ENCODE peak calls at places on chromosomes 16 and 17, in five cellular contexts. One of them, this sample, is unnamed.

GRCh38 chr17:78645421-78646295 is 68.5 kb upstream of the DNAH17 start:
- DNase-seq in Peyer's patch: no peak
- DNase-seq in RWPE1: peak
- DNase-seq in GM10248: peak
- DNase-seq in upper lobe of right lung: peak
- DNase-seq in this sample: peak

GRCh38 chr17:36935681-36936454 is 1.4 kb upstream of the LHX1 start:
- DNase-seq in Peyer's patch: peak
- DNase-seq in RWPE1: no peak
- DNase-seq in GM10248: no peak
- DNase-seq in upper lobe of right lung: no peak
- DNase-seq in this sample: peak

GRCh38 chr17:52209507-52209906 is 51.0 kb upstream of the CA10 start:
- DNase-seq in RWPE1: no peak
- DNase-seq in upper lobe of right lung: no peak
- DNase-seq in GM10248: no peak
- DNase-seq in Peyer's patch: no peak
- DNase-seq in this sample: no peak

GRCh38 chr16:80142276-80142675 is 398.5 kb upstream of the DYNLRB2 start:
- DNase-seq in GM10248: no peak
- DNase-seq in upper lobe of right lung: no peak
- DNase-seq in Peyer's patch: no peak
- DNase-seq in RWPE1: no peak
- DNase-seq in this sample: no peak

GRCh38 chr17:30433514-30433913 is 43.7 kb upstream of the GOSR1 start:
- DNase-seq in Peyer's patch: no peak
- DNase-seq in RWPE1: peak
- DNase-seq in GM10248: no peak
- DNase-seq in upper lobe of right lung: no peak
- DNase-seq in this sample: no peak

GRCh38 chr16:5863207-5863606 is 765.6 kb upstream of the EEF2KMT start:
- DNase-seq in Peyer's patch: no peak
- DNase-seq in upper lobe of right lung: no peak
- DNase-seq in RWPE1: no peak
- DNase-seq in GM10248: no peak
- DNase-seq in this sample: no peak

GRCh38 chr16:11168386-11169065 is 87.5 kb downstream of the SOCS1 start:
- DNase-seq in upper lobe of right lung: no peak
- DNase-seq in Peyer's patch: peak
- DNase-seq in RWPE1: no peak
- DNase-seq in GM10248: no peak
- DNase-seq in this sample: no peak

GRCh38 chr16:25048146-25048618 is 33.0 kb upstream of the ARHGAP17 start:
- DNase-seq in upper lobe of right lung: no peak
- DNase-seq in Peyer's patch: no peak
- DNase-seq in GM10248: no peak
- DNase-seq in RWPE1: no peak
- DNase-seq in this sample: no peak

GRCh38 chr16:59887856-59888255 is 1153.7 kb upstream of the GOT2 start:
- DNase-seq in Peyer's patch: no peak
- DNase-seq in upper lobe of right lung: no peak
- DNase-seq in RWPE1: no peak
- DNase-seq in GM10248: no peak
- DNase-seq in this sample: no peak

GRCh38 chr16:56421976-56422669 is 3.2 kb downstream of the AMFR start:
- DNase-seq in upper lobe of right lung: no peak
- DNase-seq in RWPE1: no peak
- DNase-seq in Peyer's patch: no peak
- DNase-seq in GM10248: no peak
- DNase-seq in this sample: no peak

GRCh38 chr16:68031951-68032350 is 8.9 kb downstream of the DUS2 start:
- DNase-seq in Peyer's patch: no peak
- DNase-seq in upper lobe of right lung: no peak
- DNase-seq in RWPE1: peak
- DNase-seq in GM10248: no peak
- DNase-seq in this sample: no peak

GRCh38 chr17:37131064-37131463 is 182.3 kb downstream of the AATF start:
- DNase-seq in RWPE1: no peak
- DNase-seq in GM10248: no peak
- DNase-seq in Peyer's patch: no peak
- DNase-seq in upper lobe of right lung: no peak
- DNase-seq in this sample: no peak

GRCh38 chr16:48426244-48427135 is 41.3 kb upstream of the SIAH1 start:
- DNase-seq in RWPE1: no peak
- DNase-seq in Peyer's patch: no peak
- DNase-seq in GM10248: no peak
- DNase-seq in upper lobe of right lung: no peak
- DNase-seq in this sample: no peak

GRCh38 chr17:44610871-44611270 is 45.4 kb upstream of the MEIOC start:
- DNase-seq in Peyer's patch: no peak
- DNase-seq in RWPE1: no peak
- DNase-seq in GM10248: no peak
- DNase-seq in upper lobe of right lung: no peak
- DNase-seq in this sample: no peak

GRCh38 chr17:40485851-40486512 is 15.4 kb downstream of the TNS4 start:
- DNase-seq in upper lobe of right lung: no peak
- DNase-seq in GM10248: no peak
- DNase-seq in RWPE1: peak
- DNase-seq in Peyer's patch: no peak
- DNase-seq in this sample: no peak

GRCh38 chr17:18039535-18040286 is 503 bp downstream of the GID4 start:
- DNase-seq in upper lobe of right lung: peak
- DNase-seq in Peyer's patch: no peak
- DNase-seq in GM10248: peak
- DNase-seq in RWPE1: peak
- DNase-seq in this sample: peak

GRCh38 chr17:60941028-60941427 is 263.4 kb downstream of the BCAS3 start:
- DNase-seq in upper lobe of right lung: no peak
- DNase-seq in GM10248: no peak
- DNase-seq in Peyer's patch: peak
- DNase-seq in RWPE1: peak
- DNase-seq in this sample: no peak

GRCh38 chr17:82598256-82599011 is 49.8 kb downstream of the WDR45B start:
- DNase-seq in RWPE1: no peak
- DNase-seq in GM10248: no peak
- DNase-seq in upper lobe of right lung: no peak
- DNase-seq in Peyer's patch: no peak
- DNase-seq in this sample: no peak

GRCh38 chr17:81392909-81393654 is 2.2 kb upstream of the BAHCC1 start:
- DNase-seq in upper lobe of right lung: no peak
- DNase-seq in Peyer's patch: peak
- DNase-seq in RWPE1: no peak
- DNase-seq in GM10248: no peak
- DNase-seq in this sample: no peak

GRCh38 chr16:49116873-49117272 is 164.8 kb downstream of the CBLN1 start:
- DNase-seq in GM10248: no peak
- DNase-seq in RWPE1: peak
- DNase-seq in Peyer's patch: no peak
- DNase-seq in upper lobe of right lung: no peak
- DNase-seq in this sample: no peak

GRCh38 chr17:77555741-77556291 is 402.7 kb upstream of the TNRC6C start:
- DNase-seq in GM10248: no peak
- DNase-seq in Peyer's patch: no peak
- DNase-seq in upper lobe of right lung: no peak
- DNase-seq in RWPE1: peak
- DNase-seq in this sample: no peak

GRCh38 chr17:55706808-55707773 is 15.6 kb downstream of the TMEM100 start:
- DNase-seq in GM10248: no peak
- DNase-seq in RWPE1: no peak
- DNase-seq in Peyer's patch: no peak
- DNase-seq in upper lobe of right lung: no peak
- DNase-seq in this sample: no peak

GRCh38 chr17:73228748-73229236 is 32.9 kb downstream of the CPSF4L start:
- DNase-seq in Peyer's patch: peak
- DNase-seq in GM10248: peak
- DNase-seq in upper lobe of right lung: no peak
- DNase-seq in RWPE1: peak
- DNase-seq in this sample: peak

GRCh38 chr17:71229036-71229435 is 891.8 kb upstream of the SOX9 start:
- DNase-seq in RWPE1: no peak
- DNase-seq in Peyer's patch: no peak
- DNase-seq in GM10248: no peak
- DNase-seq in upper lobe of right lung: no peak
- DNase-seq in this sample: no peak

GRCh38 chr17:20026960-20027359 is 17.8 kb downstream of the SPECC1 start:
- DNase-seq in RWPE1: no peak
- DNase-seq in GM10248: no peak
- DNase-seq in upper lobe of right lung: no peak
- DNase-seq in Peyer's patch: no peak
- DNase-seq in this sample: no peak

GRCh38 chr17:32490101-32490482 is 3.3 kb downstream of the CDK5R1 start:
- DNase-seq in Peyer's patch: peak
- DNase-seq in RWPE1: no peak
- DNase-seq in upper lobe of right lung: peak
- DNase-seq in GM10248: peak
- DNase-seq in this sample: no peak

DNA sequence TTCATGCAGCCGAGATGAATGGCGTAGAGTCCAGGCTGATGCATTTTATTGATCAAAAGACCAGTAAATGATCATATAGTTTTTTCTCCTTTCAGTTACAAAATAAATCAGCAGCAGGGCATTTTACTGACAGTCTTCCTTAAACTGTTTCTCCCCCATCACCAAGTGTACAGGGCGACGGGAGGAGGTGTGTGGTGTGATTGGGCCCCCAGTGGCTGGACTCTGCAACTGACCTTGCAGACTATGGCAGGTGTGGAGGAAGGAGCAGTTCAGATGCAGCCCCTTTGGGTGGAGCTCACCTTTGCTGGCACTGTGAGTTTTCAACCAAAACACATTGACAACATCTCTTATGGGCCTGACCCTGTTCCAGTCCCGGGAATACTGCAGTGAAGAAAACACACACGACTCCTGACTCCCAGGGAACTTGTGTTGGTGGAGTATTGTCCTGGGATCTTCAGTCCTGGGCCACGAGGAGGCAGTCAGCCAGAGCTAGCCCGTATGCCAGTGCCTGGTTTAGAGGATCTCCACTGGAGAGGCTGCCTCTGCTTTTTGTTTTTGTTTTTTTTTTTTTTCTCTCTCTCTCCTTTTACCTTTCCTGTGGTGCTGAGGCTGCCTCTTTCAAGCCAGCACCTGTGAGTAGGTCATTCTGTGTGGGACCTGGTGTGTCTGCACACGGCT is 29.8 kb downstream of the KIAA0513 start:
- DNase-seq in RWPE1: no peak
- DNase-seq in Peyer's patch: no peak
- DNase-seq in GM10248: no peak
- DNase-seq in upper lobe of right lung: no peak
- DNase-seq in this sample: no peak
- TF ChIP-seq CTCF in RWPE1: peak
- TF ChIP-seq CTCF in Peyer's patch: peak
- TF ChIP-seq CTCF in GM10248: peak
- TF ChIP-seq CTCF in upper lobe of right lung: peak
- TF ChIP-seq CTCF in this sample: peak

GRCh38 chr17:65292430-65292829 is 155.3 kb downstream of the RGS9 start:
- DNase-seq in RWPE1: no peak
- DNase-seq in GM10248: no peak
- DNase-seq in upper lobe of right lung: no peak
- DNase-seq in Peyer's patch: no peak
- DNase-seq in this sample: no peak

GRCh38 chr17:65290616-65291015 is 153.4 kb downstream of the RGS9 start:
- DNase-seq in upper lobe of right lung: no peak
- DNase-seq in GM10248: no peak
- DNase-seq in Peyer's patch: peak
- DNase-seq in RWPE1: no peak
- DNase-seq in this sample: no peak

GRCh38 chr17:65293584-65294183 is 156.5 kb downstream of the RGS9 start:
- DNase-seq in Peyer's patch: no peak
- DNase-seq in GM10248: no peak
- DNase-seq in upper lobe of right lung: no peak
- DNase-seq in RWPE1: no peak
- DNase-seq in this sample: no peak

GRCh38 chr17:65297384-65297783 is 160.2 kb downstream of the RGS9 start:
- DNase-seq in GM10248: no peak
- DNase-seq in Peyer's patch: no peak
- DNase-seq in RWPE1: no peak
- DNase-seq in upper lobe of right lung: no peak
- DNase-seq in this sample: no peak

DNA sequence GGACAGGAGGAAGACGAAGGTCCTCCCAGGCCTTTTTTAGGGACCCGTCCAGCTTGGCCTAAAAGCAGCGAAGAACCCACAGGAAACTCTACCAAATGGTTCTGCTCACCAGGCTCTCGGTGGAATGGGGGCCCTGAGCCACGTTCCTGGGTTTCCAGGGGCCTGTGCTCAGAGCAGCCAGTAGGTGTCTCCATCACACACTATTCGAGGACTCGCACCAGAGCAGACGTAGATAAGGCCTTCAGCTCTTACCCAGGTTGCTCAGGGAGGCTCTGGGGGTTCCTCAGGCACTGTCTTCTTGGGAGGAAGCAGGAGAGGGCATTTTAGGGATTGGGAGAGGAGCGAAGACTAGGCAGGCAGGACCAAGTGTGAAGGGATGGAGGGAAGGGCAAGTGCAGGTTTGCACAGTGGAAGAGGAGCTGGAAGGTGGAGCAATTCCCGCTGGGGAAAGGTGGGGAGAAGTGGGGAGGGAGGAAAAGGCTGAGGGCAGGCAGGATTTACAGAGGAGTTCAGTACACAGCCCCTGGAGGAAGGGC is 157.1 kb downstream of the RGS9 start:
- DNase-seq in GM10248: peak
- DNase-seq in Peyer's patch: peak
- DNase-seq in upper lobe of right lung: peak
- DNase-seq in RWPE1: peak
- DNase-seq in this sample: peak
- TF ChIP-seq CTCF in GM10248: peak
- TF ChIP-seq CTCF in Peyer's patch: peak
- TF ChIP-seq CTCF in upper lobe of right lung: peak
- TF ChIP-seq CTCF in RWPE1: peak
- TF ChIP-seq CTCF in this sample: peak

DNA sequence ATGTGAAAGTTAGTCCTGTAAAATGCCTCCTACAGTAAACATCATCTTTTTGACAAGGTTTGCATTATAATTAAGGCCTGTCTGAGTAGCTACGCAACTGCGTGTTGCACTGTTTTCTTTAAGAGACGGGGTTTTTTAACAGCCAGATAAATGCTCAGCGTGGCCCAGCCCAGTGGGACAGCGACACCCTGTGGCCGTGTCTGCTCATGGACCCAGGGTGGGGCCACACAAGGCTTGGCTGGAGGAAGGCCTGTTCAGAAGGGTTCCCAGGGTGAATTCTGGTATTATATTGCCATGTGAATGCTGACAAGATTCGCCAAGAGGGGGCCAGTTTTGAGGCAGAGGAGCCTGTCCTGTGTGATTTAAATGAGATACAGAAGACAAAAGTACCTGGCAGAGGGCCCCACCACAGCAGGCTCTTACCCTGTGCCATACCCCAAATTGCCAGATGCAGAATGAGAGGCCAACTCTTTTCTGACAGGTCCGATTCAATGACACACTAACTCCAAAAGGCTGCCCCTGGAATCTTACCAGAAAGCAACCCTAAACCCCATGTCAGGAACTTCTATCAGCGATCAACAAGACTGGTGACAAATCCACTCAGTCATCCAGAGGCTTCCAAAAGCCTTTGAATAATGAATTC is 65.9 kb upstream of the IRX6 start:
- DNase-seq in upper lobe of right lung: peak
- DNase-seq in GM10248: peak
- DNase-seq in RWPE1: peak
- DNase-seq in Peyer's patch: peak
- DNase-seq in this sample: peak
- TF ChIP-seq CTCF in upper lobe of right lung: peak
- TF ChIP-seq CTCF in GM10248: peak
- TF ChIP-seq CTCF in RWPE1: peak
- TF ChIP-seq CTCF in Peyer's patch: peak
- TF ChIP-seq CTCF in this sample: peak

GRCh38 chr16:26963109-26963508 is 103.6 kb upstream of the C16orf82 start:
- DNase-seq in GM10248: no peak
- DNase-seq in Peyer's patch: no peak
- DNase-seq in upper lobe of right lung: no peak
- DNase-seq in RWPE1: no peak
- DNase-seq in this sample: no peak
- TF ChIP-seq CTCF in GM10248: no peak
- TF ChIP-seq CTCF in Peyer's patch: no peak
- TF ChIP-seq CTCF in upper lobe of right lung: peak
- TF ChIP-seq CTCF in RWPE1: no peak
- TF ChIP-seq CTCF in this sample: no peak